ENCODE peak calls at places on chromosome 9, in five cellular contexts. W is transverse colon, H is cardiac fibroblast, L is left ventricle myocardium inferior, E is breast epithelium. J is an unnamed sample.
A peak's percentile ranks its signal among the peaks of the same experiment; 100 is the strongest.

GRCh38 chr9:2120926-2121689 is 106.0 kb downstream of the SMARCA2 start:
- DNase-seq in W (no peak), H (peak; percentile 75), L (no peak), E (no peak), J (no peak)

GRCh38 chr9:126953089-126953809 is 38.7 kb downstream of the RALGPS1 start:
- DNase-seq in W (no peak), H (peak; percentile 63), L (no peak), E (no peak), J (peak; percentile 56)

GRCh38 chr9:136318111-136318768 is 9.1 kb upstream of the GPSM1 start:
- DNase-seq in W (no peak), H (no peak), L (no peak), E (no peak), J (no peak)

GRCh38 chr9:73615557-73615956 is 463.9 kb downstream of the ANXA1 start:
- DNase-seq in W (no peak), H (no peak), L (no peak), E (no peak), J (no peak)

GRCh38 chr9:93501406-93501805 is 48.0 kb upstream of the FAM120AOS start:
- DNase-seq in W (no peak), H (no peak), L (no peak), E (no peak), J (no peak)

GRCh38 chr9:122346478-122347347 is 24.1 kb upstream of the PTGS1 start:
- DNase-seq in W (peak; percentile 46), H (peak; percentile 32), L (peak; percentile 63), E (peak; percentile 22), J (no peak)

GRCh38 chr9:75152416-75152815 is 64.1 kb downstream of the OSTF1 start:
- DNase-seq in W (no peak), H (no peak), L (no peak), E (no peak), J (no peak)

GRCh38 chr9:111294691-111295451 is 35.2 kb downstream of the OR2K2 start:
- DNase-seq in W (no peak), H (no peak), L (no peak), E (no peak), J (no peak)

GRCh38 chr9:135243201-135244190 is 156.0 kb downstream of the OLFM1 start:
- DNase-seq in W (no peak), H (no peak), L (no peak), E (no peak), J (no peak)

GRCh38 chr9:116313638-116314037 is 160.0 kb downstream of the PAPPA start:
- DNase-seq in W (no peak), H (peak; percentile 31), L (no peak), E (no peak), J (no peak)

GRCh38 chr9:93582115-93582514 is 5.7 kb downstream of the PHF2 start:
- DNase-seq in W (peak; percentile 26), H (no peak), L (no peak), E (peak; percentile 13), J (no peak)

GRCh38 chr9:108316633-108317032 is 539.2 kb downstream of the ACTL7B start:
- DNase-seq in W (no peak), H (no peak), L (no peak), E (no peak), J (no peak)

GRCh38 chr9:113616116-113616515 is 152.6 kb downstream of the RGS3 start:
- DNase-seq in W (no peak), H (no peak), L (no peak), E (no peak), J (no peak)

GRCh38 chr9:121532881-121533280 is 33.2 kb upstream of the GGTA1 start:
- DNase-seq in W (no peak), H (no peak), L (no peak), E (no peak), J (no peak)

GRCh38 chr9:112624711-112625707 is 92.9 kb downstream of the INIP start:
- DNase-seq in W (no peak), H (no peak), L (no peak), E (no peak), J (no peak)

GRCh38 chr9:840343-840742 is 1.2 kb upstream of the DMRT1 start:
- DNase-seq in W (no peak), H (no peak), L (no peak), E (no peak), J (no peak)

GRCh38 chr9:89497978-89498844 is at the start of gene SEMA4D:
- DNase-seq in W (peak; percentile 85), H (peak; percentile 57), L (peak; percentile 73), E (peak; percentile 42), J (no peak)

GRCh38 chr9:32345243-32345642 is 39.2 kb upstream of the ACO1 start:
- DNase-seq in W (no peak), H (no peak), L (no peak), E (no peak), J (no peak)

GRCh38 chr9:124792257-124792975 is 15.5 kb downstream of the OLFML2A start:
- DNase-seq in W (no peak), H (no peak), L (no peak), E (no peak), J (no peak)

GRCh38 chr9:33273972-33274328 is 9.1 kb downstream of the CHMP5 start:
- DNase-seq in W (no peak), H (no peak), L (no peak), E (no peak), J (no peak)

GRCh38 chr9:93895535-93895934 is 59.6 kb downstream of the BARX1 start:
- DNase-seq in W (peak; percentile 1), H (no peak), L (peak; percentile 4), E (no peak), J (no peak)

GRCh38 chr9:2362170-2362569 is 259.4 kb upstream of the VLDLR start:
- DNase-seq in W (no peak), H (no peak), L (no peak), E (no peak), J (no peak)

GRCh38 chr9:92664394-92665152 is 5.4 kb downstream of the IPPK start:
- DNase-seq in W (no peak), H (no peak), L (no peak), E (no peak), J (no peak)

GRCh38 chr9:23663536-23663935 is 162.5 kb downstream of the ELAVL2 start:
- DNase-seq in W (no peak), H (no peak), L (no peak), E (no peak), J (no peak)

GRCh38 chr9:71830929-71831328 is 62.6 kb upstream of the CEMIP2 start:
- DNase-seq in W (peak; percentile 26), H (no peak), L (no peak), E (no peak), J (no peak)

GRCh38 chr9:19033015-19033414 is at the start of gene SAXO1:
- DNase-seq in W (no peak), H (no peak), L (no peak), E (no peak), J (no peak)

GRCh38 chr9:445033-445432 is 230.4 kb downstream of the DOCK8 start:
- DNase-seq in W (no peak), H (peak; percentile 87), L (peak; percentile 53), E (no peak), J (peak; percentile 8)

GRCh38 chr9:104944356-104944755 is 16.4 kb upstream of the ABCA1 start:
- DNase-seq in W (no peak), H (no peak), L (no peak), E (no peak), J (no peak)

GRCh38 chr9:37968228-37968672 is 64.3 kb upstream of the SLC25A51 start:
- DNase-seq in W (peak; percentile 47), H (peak; percentile 70), L (no peak), E (no peak), J (no peak)

GRCh38 chr9:98304381-98304780 is 48.9 kb upstream of the TBC1D2 start:
- DNase-seq in W (no peak), H (no peak), L (no peak), E (no peak), J (no peak)
- H3K4me3 ChIP-seq in W (no peak overlapping the region), H (no peak overlapping the region), L (no peak overlapping the region), E (no peak overlapping the region), J (no peak overlapping the region)

DNA sequence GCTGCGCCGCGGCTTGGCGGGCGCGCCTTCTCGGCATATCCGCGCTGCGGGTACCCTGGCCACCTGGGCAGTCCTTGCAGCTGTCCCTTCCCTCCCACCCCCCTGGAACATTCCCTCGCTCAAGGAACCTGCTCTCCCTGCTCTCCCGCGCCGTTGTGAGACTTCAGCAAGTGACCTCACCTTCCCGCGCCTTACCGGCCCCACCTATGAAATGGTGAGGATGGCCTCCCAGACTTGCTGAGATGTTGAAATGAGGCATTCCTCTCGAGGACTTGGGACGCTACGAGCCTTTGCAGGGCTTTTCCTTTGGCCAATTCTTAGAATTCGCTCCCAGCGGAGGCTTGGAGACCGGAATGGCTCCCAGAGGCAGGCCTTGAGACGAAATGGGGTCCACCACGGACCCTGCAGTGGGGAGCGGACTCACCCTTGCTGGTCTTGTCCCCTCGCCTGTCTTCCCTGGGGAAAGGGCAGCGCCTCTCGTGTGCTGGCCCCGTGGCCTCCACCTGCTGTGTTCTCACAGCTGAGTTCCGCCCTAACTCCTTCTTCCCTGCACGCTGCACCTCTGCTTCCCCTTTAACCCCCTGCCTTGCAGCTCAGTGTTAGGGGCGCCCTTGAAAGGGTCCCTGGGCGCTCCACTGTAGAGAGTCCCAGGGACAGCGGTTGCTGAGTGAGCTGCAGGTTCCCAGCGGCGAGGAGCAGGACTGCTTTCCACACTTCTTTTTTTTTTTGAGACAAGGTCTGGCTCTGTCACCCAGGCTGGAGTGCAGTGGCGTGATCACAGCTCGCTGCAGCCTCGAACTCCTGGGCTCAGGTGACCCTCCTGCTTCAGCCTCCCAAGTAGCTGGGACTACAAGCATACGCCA is 907 bp downstream of the HMCN2 start:
- DNase-seq in W (no peak), H (no peak), L (no peak), E (no peak), J (no peak)
- H3K4me3 ChIP-seq in W (peak overlapping the region; percentile 23), H (no peak overlapping the region), L (peak overlapping the region; percentile 65), E (peak overlapping the region; percentile 59), J (no peak overlapping the region)

DNA sequence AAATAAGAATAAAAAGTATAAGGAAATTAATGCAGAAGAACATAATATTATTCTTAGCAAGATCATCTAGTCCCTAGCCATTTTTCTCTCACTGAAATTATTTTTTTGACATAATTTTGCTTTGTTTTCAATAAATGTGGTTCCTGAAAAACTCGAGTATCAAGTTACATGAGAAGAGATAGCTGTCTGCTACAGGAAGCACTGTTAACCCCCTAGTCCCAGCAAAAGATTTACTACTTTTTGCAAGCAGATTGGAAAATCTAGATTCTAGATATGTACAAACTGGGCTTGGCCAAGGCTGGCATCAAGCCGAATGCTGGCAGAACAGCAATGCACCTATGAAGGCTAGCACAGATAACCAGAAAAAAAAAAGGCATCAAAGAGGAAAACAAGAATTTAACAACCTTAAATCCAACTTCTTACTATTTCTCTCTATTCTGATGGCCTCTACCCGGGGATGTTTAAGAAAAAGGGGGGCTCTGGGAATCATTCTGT is 21.9 kb upstream of the ISCA1 start:
- DNase-seq in W (no peak), H (peak; percentile 17), L (no peak), E (no peak), J (no peak)
- H3K4me3 ChIP-seq in W (no peak overlapping the region), H (no peak overlapping the region), L (no peak overlapping the region), E (no peak overlapping the region), J (no peak overlapping the region)

DNA sequence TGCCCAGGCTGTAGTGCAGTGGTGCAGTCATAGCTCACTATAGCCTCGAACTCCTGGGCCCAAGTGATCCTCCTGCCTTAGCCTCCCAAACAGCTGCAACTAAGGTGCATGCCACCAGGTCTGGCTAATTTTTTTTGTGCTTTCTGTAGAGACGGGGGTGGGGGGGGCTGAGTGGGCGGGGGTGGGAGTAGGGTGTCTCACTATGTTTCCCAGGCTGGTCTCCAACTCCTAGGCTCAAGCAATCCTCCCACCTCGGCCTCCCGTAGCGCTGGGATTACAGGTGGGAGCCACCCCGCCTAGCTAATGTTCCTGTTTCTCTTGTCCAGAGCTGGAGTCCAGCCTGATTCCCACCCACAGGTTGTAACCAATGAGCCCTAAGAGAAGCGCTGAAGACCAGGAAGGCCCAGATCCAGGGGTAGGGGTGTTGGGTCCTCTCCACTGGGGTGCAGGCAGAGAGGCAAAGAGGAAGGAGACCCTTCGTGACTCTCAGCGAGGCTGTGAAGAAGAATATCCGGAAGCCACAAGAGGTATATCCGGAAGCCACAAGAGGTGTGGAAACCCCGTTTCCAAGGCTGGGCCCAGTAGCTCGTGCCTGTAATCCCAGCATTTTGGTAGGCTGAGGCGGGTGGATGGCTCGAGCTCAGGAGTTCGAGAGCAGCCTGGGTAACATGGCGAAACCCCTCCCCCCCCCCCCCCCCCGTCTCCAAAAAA is 837 bp upstream of the BBLN start:
- DNase-seq in W (peak; percentile 39), H (no peak), L (no peak), E (no peak), J (no peak)
- H3K4me3 ChIP-seq in W (peak overlapping the region; percentile 77), H (peak overlapping the region; percentile 47), L (peak overlapping the region; percentile 85), E (peak overlapping the region; percentile 84), J (peak overlapping the region; percentile 52)

J was measured in skeletal muscle cell.